ENCODE peak calls at places on chromosomes 16 and 17, in nine cellular contexts. One of them, this sample, is unnamed.

GRCh38 chr17:46793541-46793940 is 25.0 kb downstream of the WNT3 start:
- DNase-seq in K562: no peak
- DNase-seq in GM23338: no peak
- DNase-seq in ascending aorta: no peak
- DNase-seq in OCI-LY7: no peak
- DNase-seq in osteoblast: peak; percentile 6
- DNase-seq in neural progenitor cell: no peak
- DNase-seq in cardiac muscle cell: no peak
- DNase-seq in suprapubic skin: no peak
- DNase-seq in this sample: no peak

GRCh38 chr17:76594676-76595075 is 9.0 kb upstream of the ST6GALNAC2 start:
- DNase-seq in suprapubic skin: no peak
- DNase-seq in GM23338: no peak
- DNase-seq in OCI-LY7: no peak
- DNase-seq in cardiac muscle cell: no peak
- DNase-seq in ascending aorta: no peak
- DNase-seq in K562: no peak
- DNase-seq in osteoblast: no peak
- DNase-seq in neural progenitor cell: no peak
- DNase-seq in this sample: no peak

GRCh38 chr16:69941251-69942098 is 9.7 kb upstream of the CLEC18A start:
- DNase-seq in ascending aorta: no peak
- DNase-seq in cardiac muscle cell: no peak
- DNase-seq in neural progenitor cell: no peak
- DNase-seq in K562: no peak
- DNase-seq in GM23338: no peak
- DNase-seq in suprapubic skin: peak; percentile 76
- DNase-seq in OCI-LY7: no peak
- DNase-seq in osteoblast: peak; percentile 63
- DNase-seq in this sample: no peak

GRCh38 chr16:56332464-56333079 is 92.8 kb downstream of the AMFR start:
- DNase-seq in suprapubic skin: no peak
- DNase-seq in GM23338: peak; percentile 66
- DNase-seq in OCI-LY7: no peak
- DNase-seq in ascending aorta: no peak
- DNase-seq in K562: peak; percentile 72
- DNase-seq in neural progenitor cell: peak; percentile 58
- DNase-seq in cardiac muscle cell: peak; percentile 82
- DNase-seq in osteoblast: peak; percentile 98
- DNase-seq in this sample: no peak

GRCh38 chr16:88103581-88104188 is 152.5 kb downstream of the BANP start:
- DNase-seq in ascending aorta: no peak
- DNase-seq in neural progenitor cell: no peak
- DNase-seq in OCI-LY7: no peak
- DNase-seq in suprapubic skin: no peak
- DNase-seq in osteoblast: no peak
- DNase-seq in GM23338: no peak
- DNase-seq in K562: no peak
- DNase-seq in cardiac muscle cell: no peak
- DNase-seq in this sample: no peak

GRCh38 chr17:38403491-38403890 is 24.8 kb upstream of the ARHGAP23 start:
- DNase-seq in neural progenitor cell: peak; percentile 42
- DNase-seq in ascending aorta: no peak
- DNase-seq in suprapubic skin: no peak
- DNase-seq in GM23338: peak; percentile 74
- DNase-seq in cardiac muscle cell: no peak
- DNase-seq in osteoblast: peak; percentile 73
- DNase-seq in OCI-LY7: no peak
- DNase-seq in K562: no peak
- DNase-seq in this sample: no peak

GRCh38 chr16:82093901-82094300 is 58.8 kb downstream of the HSD17B2 start:
- DNase-seq in osteoblast: peak; percentile 59
- DNase-seq in suprapubic skin: no peak
- DNase-seq in neural progenitor cell: no peak
- DNase-seq in ascending aorta: no peak
- DNase-seq in cardiac muscle cell: no peak
- DNase-seq in OCI-LY7: no peak
- DNase-seq in K562: no peak
- DNase-seq in GM23338: no peak
- DNase-seq in this sample: no peak

GRCh38 chr17:17380156-17380925 is 77.2 kb downstream of the NT5M start:
- DNase-seq in cardiac muscle cell: no peak
- DNase-seq in GM23338: no peak
- DNase-seq in neural progenitor cell: peak; percentile 0
- DNase-seq in osteoblast: peak; percentile 47
- DNase-seq in OCI-LY7: no peak
- DNase-seq in suprapubic skin: no peak
- DNase-seq in K562: no peak
- DNase-seq in ascending aorta: no peak
- DNase-seq in this sample: no peak

GRCh38 chr16:54178491-54178976 is 108.1 kb downstream of the IRX3 start:
- DNase-seq in cardiac muscle cell: peak; percentile 92
- DNase-seq in neural progenitor cell: peak; percentile 29
- DNase-seq in GM23338: no peak
- DNase-seq in OCI-LY7: no peak
- DNase-seq in ascending aorta: no peak
- DNase-seq in osteoblast: peak; percentile 44
- DNase-seq in suprapubic skin: no peak
- DNase-seq in K562: no peak
- DNase-seq in this sample: no peak

GRCh38 chr17:21201302-21201602 is 12.7 kb downstream of the TMEM11 start:
- DNase-seq in GM23338: no peak
- DNase-seq in osteoblast: peak; percentile 79
- DNase-seq in suprapubic skin: no peak
- DNase-seq in cardiac muscle cell: no peak
- DNase-seq in neural progenitor cell: no peak
- DNase-seq in K562: no peak
- DNase-seq in OCI-LY7: no peak
- DNase-seq in ascending aorta: no peak
- DNase-seq in this sample: no peak

GRCh38 chr17:68248199-68248825 is 469 bp downstream of the AMZ2 start:
- DNase-seq in OCI-LY7: no peak
- DNase-seq in ascending aorta: no peak
- DNase-seq in suprapubic skin: no peak
- DNase-seq in GM23338: no peak
- DNase-seq in K562: no peak
- DNase-seq in osteoblast: peak; percentile 90
- DNase-seq in neural progenitor cell: no peak
- DNase-seq in cardiac muscle cell: no peak
- DNase-seq in this sample: no peak

GRCh38 chr17:36931697-36932382 is 5.4 kb upstream of the LHX1 start:
- DNase-seq in ascending aorta: no peak
- DNase-seq in osteoblast: peak; percentile 59
- DNase-seq in GM23338: no peak
- DNase-seq in K562: no peak
- DNase-seq in suprapubic skin: no peak
- DNase-seq in cardiac muscle cell: no peak
- DNase-seq in OCI-LY7: no peak
- DNase-seq in neural progenitor cell: no peak
- DNase-seq in this sample: no peak
- H3K4me3 ChIP-seq in ascending aorta: peak overlapping the region; percentile 39
- H3K4me3 ChIP-seq in osteoblast: no peak overlapping the region
- H3K4me3 ChIP-seq in GM23338: peak overlapping the region; percentile 45
- H3K4me3 ChIP-seq in K562: no peak overlapping the region
- H3K4me3 ChIP-seq in suprapubic skin: peak overlapping the region; percentile 34
- H3K4me3 ChIP-seq in cardiac muscle cell: no peak overlapping the region
- H3K4me3 ChIP-seq in OCI-LY7: no peak overlapping the region
- H3K4me3 ChIP-seq in neural progenitor cell: no peak overlapping the region
- H3K4me3 ChIP-seq in this sample: peak overlapping the region; percentile 21

GRCh38 chr16:3776316-3776715 is 59.0 kb upstream of the TRAP1 start:
- DNase-seq in osteoblast: no peak
- DNase-seq in GM23338: no peak
- DNase-seq in cardiac muscle cell: no peak
- DNase-seq in OCI-LY7: no peak
- DNase-seq in K562: no peak
- DNase-seq in ascending aorta: no peak
- DNase-seq in neural progenitor cell: no peak
- DNase-seq in suprapubic skin: no peak
- DNase-seq in this sample: no peak

GRCh38 chr16:3781421-3781820 is 64.1 kb upstream of the TRAP1 start:
- DNase-seq in osteoblast: no peak
- DNase-seq in K562: no peak
- DNase-seq in GM23338: no peak
- DNase-seq in suprapubic skin: no peak
- DNase-seq in OCI-LY7: no peak
- DNase-seq in ascending aorta: no peak
- DNase-seq in cardiac muscle cell: no peak
- DNase-seq in neural progenitor cell: no peak
- DNase-seq in this sample: no peak

GRCh38 chr16:3782566-3782965 is 65.2 kb upstream of the TRAP1 start:
- DNase-seq in suprapubic skin: no peak
- DNase-seq in K562: no peak
- DNase-seq in cardiac muscle cell: no peak
- DNase-seq in ascending aorta: no peak
- DNase-seq in osteoblast: no peak
- DNase-seq in neural progenitor cell: no peak
- DNase-seq in GM23338: no peak
- DNase-seq in OCI-LY7: no peak
- DNase-seq in this sample: no peak

GRCh38 chr16:3783516-3783915 is 66.2 kb upstream of the TRAP1 start:
- DNase-seq in GM23338: no peak
- DNase-seq in OCI-LY7: no peak
- DNase-seq in cardiac muscle cell: no peak
- DNase-seq in neural progenitor cell: no peak
- DNase-seq in ascending aorta: no peak
- DNase-seq in suprapubic skin: no peak
- DNase-seq in K562: no peak
- DNase-seq in osteoblast: no peak
- DNase-seq in this sample: no peak

GRCh38 chr16:3780570-3780969 is 63.2 kb upstream of the TRAP1 start:
- DNase-seq in neural progenitor cell: no peak
- DNase-seq in cardiac muscle cell: peak; percentile 11
- DNase-seq in GM23338: no peak
- DNase-seq in OCI-LY7: peak; percentile 44
- DNase-seq in osteoblast: no peak
- DNase-seq in ascending aorta: no peak
- DNase-seq in suprapubic skin: no peak
- DNase-seq in K562: no peak
- DNase-seq in this sample: no peak
- TF ChIP-seq CTCF in neural progenitor cell: no peak
- TF ChIP-seq CTCF in cardiac muscle cell: no peak
- TF ChIP-seq CTCF in GM23338: peak; percentile 32
- TF ChIP-seq CTCF in OCI-LY7: peak; percentile 45
- TF ChIP-seq CTCF in osteoblast: peak; percentile 13
- TF ChIP-seq CTCF in ascending aorta: no peak
- TF ChIP-seq CTCF in suprapubic skin: no peak
- TF ChIP-seq CTCF in K562: no peak
- TF ChIP-seq CTCF in this sample: no peak

DNA sequence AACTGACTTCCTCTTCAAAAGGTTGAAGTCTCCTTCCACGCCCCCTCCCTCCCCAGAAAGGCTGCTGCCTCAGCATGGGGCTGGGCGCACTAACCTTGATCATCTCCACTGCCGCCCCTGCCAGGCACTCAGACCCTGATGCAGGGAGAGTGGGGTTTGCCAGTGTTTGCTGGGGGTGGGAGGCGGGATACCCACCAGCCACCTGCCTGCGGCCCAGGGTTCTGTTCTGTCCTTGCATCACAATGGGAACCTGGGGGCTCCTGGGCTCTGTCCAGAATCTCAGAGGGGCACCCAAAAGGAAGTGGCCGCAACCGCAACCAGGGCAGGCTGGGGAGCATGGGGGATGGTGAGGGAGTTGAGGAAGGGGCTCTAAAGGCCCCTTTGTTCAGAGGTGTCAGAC is 27.4 kb downstream of the KIFC3 start:
- DNase-seq in osteoblast: no peak
- DNase-seq in neural progenitor cell: no peak
- DNase-seq in OCI-LY7: no peak
- DNase-seq in cardiac muscle cell: no peak
- DNase-seq in K562: no peak
- DNase-seq in GM23338: no peak
- DNase-seq in ascending aorta: no peak
- DNase-seq in suprapubic skin: no peak
- DNase-seq in this sample: no peak
- H3K36me3 ChIP-seq in osteoblast: peaks cover 31% of the 10 kb centered on the region
- H3K36me3 ChIP-seq in neural progenitor cell: no peaks in the 10 kb centered on the region
- H3K36me3 ChIP-seq in OCI-LY7: no peaks in the 10 kb centered on the region
- H3K36me3 ChIP-seq in cardiac muscle cell: peaks cover 3% of the 10 kb centered on the region
- H3K36me3 ChIP-seq in K562: peaks cover 59% of the 10 kb centered on the region
- H3K36me3 ChIP-seq in GM23338: no peaks in the 10 kb centered on the region
- H3K36me3 ChIP-seq in ascending aorta: peaks cover 31% of the 10 kb centered on the region
- H3K36me3 ChIP-seq in suprapubic skin: peaks cover 48% of the 10 kb centered on the region
- H3K36me3 ChIP-seq in this sample: peaks cover 3% of the 10 kb centered on the region

DNA sequence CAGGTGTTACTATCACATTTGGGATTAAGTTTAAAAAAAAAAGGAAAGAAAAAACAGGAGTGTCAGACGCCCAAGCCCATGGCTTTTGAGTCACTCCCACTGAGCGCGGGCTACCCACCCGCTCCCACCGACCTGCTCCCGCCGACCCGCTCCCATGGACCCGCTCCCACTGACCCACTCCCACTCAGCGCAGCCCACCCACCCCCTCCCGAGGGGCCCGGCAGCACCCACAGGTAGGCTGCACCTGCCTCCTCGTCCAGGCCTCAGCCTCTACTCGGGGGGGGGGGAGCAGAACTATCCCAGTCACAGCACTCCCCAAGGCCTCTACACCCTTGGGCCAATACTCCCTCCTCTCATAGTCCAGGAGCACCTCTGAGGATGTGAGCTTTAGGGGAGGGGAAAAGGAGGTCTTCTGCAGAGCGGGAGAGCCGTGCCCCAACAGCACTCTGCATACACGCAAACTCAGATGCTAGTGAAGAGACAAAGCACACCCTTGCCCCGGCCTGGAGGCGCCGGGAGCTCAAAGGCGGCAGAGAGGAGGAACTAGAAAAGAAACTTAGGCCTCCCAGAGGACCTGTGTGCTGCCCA is 2.9 kb downstream of the CLUH start:
- DNase-seq in GM23338: no peak
- DNase-seq in cardiac muscle cell: no peak
- DNase-seq in osteoblast: peak; percentile 92
- DNase-seq in K562: no peak
- DNase-seq in OCI-LY7: no peak
- DNase-seq in suprapubic skin: no peak
- DNase-seq in neural progenitor cell: no peak
- DNase-seq in ascending aorta: no peak
- DNase-seq in this sample: no peak
- H3K4me3 ChIP-seq in GM23338: no peak overlapping the region
- H3K4me3 ChIP-seq in cardiac muscle cell: no peak overlapping the region
- H3K4me3 ChIP-seq in osteoblast: peak overlapping the region; percentile 7
- H3K4me3 ChIP-seq in K562: peak overlapping the region; percentile 70
- H3K4me3 ChIP-seq in OCI-LY7: peak overlapping the region; percentile 100
- H3K4me3 ChIP-seq in suprapubic skin: peak overlapping the region; percentile 72
- H3K4me3 ChIP-seq in neural progenitor cell: no peak overlapping the region
- H3K4me3 ChIP-seq in ascending aorta: peak overlapping the region; percentile 95
- H3K4me3 ChIP-seq in this sample: no peak overlapping the region

GRCh38 chr17:59383893-59384292 is 52.4 kb downstream of the YPEL2 start:
- DNase-seq in GM23338: no peak
- DNase-seq in osteoblast: no peak
- DNase-seq in ascending aorta: no peak
- DNase-seq in K562: no peak
- DNase-seq in cardiac muscle cell: no peak
- DNase-seq in OCI-LY7: no peak
- DNase-seq in suprapubic skin: no peak
- DNase-seq in neural progenitor cell: no peak
- DNase-seq in this sample: no peak
- TF ChIP-seq CTCF in GM23338: no peak
- TF ChIP-seq CTCF in osteoblast: no peak
- TF ChIP-seq CTCF in ascending aorta: no peak
- TF ChIP-seq CTCF in K562: no peak
- TF ChIP-seq CTCF in cardiac muscle cell: no peak
- TF ChIP-seq CTCF in OCI-LY7: no peak
- TF ChIP-seq CTCF in suprapubic skin: no peak
- TF ChIP-seq CTCF in neural progenitor cell: no peak
- TF ChIP-seq CTCF in this sample: no peak